ENCODE peak calls at places on chromosome 20, in five cellular contexts. N, M, T, P and B are unnamed samples.

GRCh38 chr20:19460386-19460785 is 247.9 kb downstream of the SLC24A3 start:
- DNase-seq in N (no peak), M (no peak), T (no peak), P (no peak), B (peak)

GRCh38 chr20:18504479-18505060 is 3.2 kb upstream of the SEC23B start:
- DNase-seq in N (no peak), M (peak), T (no peak), P (no peak), B (no peak)

GRCh38 chr20:53402233-53403005 is 191.2 kb downstream of the ZNF217 start:
- DNase-seq in N (no peak), M (no peak), T (no peak), P (no peak), B (no peak)

GRCh38 chr20:59666586-59666985 is 62.2 kb downstream of the PHACTR3 start:
- DNase-seq in N (no peak), M (no peak), T (no peak), P (no peak), B (no peak)

GRCh38 chr20:31901615-31902014 is 31.2 kb downstream of the TTLL9 start:
- DNase-seq in N (no peak), M (no peak), T (no peak), P (no peak), B (no peak)

GRCh38 chr20:61558726-61559125 is 306.7 kb downstream of the CDH4 start:
- DNase-seq in N (no peak), M (no peak), T (peak), P (no peak), B (peak)

GRCh38 chr20:841568-842546 is 8.3 kb downstream of the FAM110A start:
- DNase-seq in N (no peak), M (peak), T (no peak), P (no peak), B (no peak)

GRCh38 chr20:20561172-20561571 is 151.3 kb downstream of the RALGAPA2 start:
- DNase-seq in N (no peak), M (no peak), T (no peak), P (no peak), B (no peak)

GRCh38 chr20:36094497-36094896 is 60.0 kb upstream of the EPB41L1 start:
- DNase-seq in N (peak), M (peak), T (no peak), P (no peak), B (no peak)

GRCh38 chr20:51440589-51440988 is 101.9 kb downstream of the NFATC2 start:
- DNase-seq in N (no peak), M (no peak), T (no peak), P (no peak), B (no peak)

GRCh38 chr20:37990571-37991151 is 42.6 kb downstream of the TTI1 start:
- DNase-seq in N (no peak), M (peak), T (no peak), P (peak), B (peak)

GRCh38 chr20:18973499-18974173 is 160.1 kb downstream of the SCP2D1 start:
- DNase-seq in N (no peak), M (no peak), T (no peak), P (peak), B (no peak)

GRCh38 chr20:49982346-49983122 is at the start of gene SNAI1:
- DNase-seq in N (peak), M (peak), T (peak), P (peak), B (peak)

GRCh38 chr20:49981218-49982071 is 1.3 kb upstream of the SNAI1 start:
- DNase-seq in N (no peak), M (no peak), T (no peak), P (no peak), B (no peak)

GRCh38 chr20:49983123-49983847 is 505 bp downstream of the SNAI1 start:
- DNase-seq in N (no peak), M (no peak), T (no peak), P (no peak), B (no peak)

GRCh38 chr20:49980140-49981008 is 2.4 kb upstream of the SNAI1 start:
- DNase-seq in N (no peak), M (no peak), T (no peak), P (no peak), B (no peak)

DNA sequence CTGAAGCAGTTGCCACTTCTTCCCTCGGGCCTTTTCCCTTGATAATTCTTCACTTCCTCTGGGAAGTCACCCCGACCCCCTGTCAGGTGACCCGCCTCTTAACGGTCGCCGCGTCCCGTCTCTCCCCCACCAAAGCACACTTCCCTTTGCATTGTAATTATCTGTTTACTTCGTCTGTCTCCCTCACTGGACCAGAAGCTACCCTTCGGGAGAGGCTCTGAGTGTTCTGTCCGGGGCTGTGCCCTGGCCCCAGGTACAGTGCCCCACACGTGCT is 771 bp upstream of the SNAI1 start:
- DNase-seq in N (no peak), M (no peak), T (no peak), P (no peak), B (no peak)
- H3K4me3 ChIP-seq in N (no peak), M (no peak), T (peak), P (peak), B (no peak)

GRCh38 chr20:57622579-57623381 is 2.6 kb upstream of the ZBP1 start:
- DNase-seq in N (no peak), M (peak), T (peak), P (no peak), B (peak)

GRCh38 chr20:57620274-57620990 is at the start of gene ZBP1:
- DNase-seq in N (no peak), M (peak), T (no peak), P (peak), B (no peak)

GRCh38 chr20:57621426-57622200 is 1.4 kb upstream of the ZBP1 start:
- DNase-seq in N (no peak), M (no peak), T (no peak), P (no peak), B (no peak)

GRCh38 chr20:57620999-57621398 is 773 bp upstream of the ZBP1 start:
- DNase-seq in N (no peak), M (peak), T (no peak), P (peak), B (no peak)

GRCh38 chr20:57622201-57622570 is 2.0 kb upstream of the ZBP1 start:
- DNase-seq in N (no peak), M (no peak), T (no peak), P (no peak), B (no peak)
- H3K4me3 ChIP-seq in N (no peak), M (no peak), T (no peak), P (no peak), B (no peak)

DNA sequence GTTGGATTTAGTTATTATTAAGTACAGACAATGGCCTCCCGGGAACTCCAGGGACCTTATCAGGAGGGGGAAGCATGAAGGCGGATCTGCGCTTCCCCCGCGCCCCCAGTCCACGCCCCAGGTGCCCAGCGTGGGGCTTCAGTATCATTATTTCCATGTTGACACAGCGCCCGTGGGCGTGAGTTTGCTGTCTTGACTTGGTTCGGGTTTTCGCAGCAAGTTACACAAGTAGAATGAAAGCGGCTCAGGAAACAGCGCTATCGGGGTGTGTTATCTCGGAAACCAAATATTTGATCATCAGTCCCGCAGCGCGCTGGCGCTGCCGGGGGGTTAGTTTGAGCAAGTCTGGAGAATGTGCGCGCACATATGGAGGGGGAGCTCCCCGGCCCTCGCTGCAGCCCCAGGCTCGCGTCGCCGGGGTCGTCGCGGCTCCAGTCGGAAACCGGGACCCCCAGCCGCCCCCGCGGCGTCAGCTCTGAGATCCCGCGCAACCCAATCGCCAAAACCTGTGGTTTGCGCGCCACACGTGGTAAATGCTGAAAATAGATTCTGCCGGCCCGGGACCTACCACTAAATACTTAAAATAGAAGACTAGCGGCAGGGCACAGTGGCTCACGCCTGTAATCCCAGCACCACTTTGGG is 2.2 kb downstream of the BMP7 start:
- DNase-seq in N (no peak), M (no peak), T (no peak), P (no peak), B (no peak)
- H3K4me3 ChIP-seq in N (no peak), M (no peak), T (no peak), P (no peak), B (no peak)

GRCh38 chr20:23160536-23161243 is 74.6 kb upstream of the CD93 start:
- DNase-seq in N (no peak), M (no peak), T (no peak), P (peak), B (no peak)

GRCh38 chr20:23162887-23163286 is 76.8 kb upstream of the CD93 start:
- DNase-seq in N (no peak), M (no peak), T (no peak), P (no peak), B (no peak)

GRCh38 chr20:23159923-23160445 is 73.9 kb upstream of the CD93 start:
- DNase-seq in N (no peak), M (no peak), T (no peak), P (no peak), B (no peak)

GRCh38 chr20:23161968-23162696 is 76.0 kb upstream of the CD93 start:
- DNase-seq in N (no peak), M (peak), T (peak), P (peak), B (peak)

DNA sequence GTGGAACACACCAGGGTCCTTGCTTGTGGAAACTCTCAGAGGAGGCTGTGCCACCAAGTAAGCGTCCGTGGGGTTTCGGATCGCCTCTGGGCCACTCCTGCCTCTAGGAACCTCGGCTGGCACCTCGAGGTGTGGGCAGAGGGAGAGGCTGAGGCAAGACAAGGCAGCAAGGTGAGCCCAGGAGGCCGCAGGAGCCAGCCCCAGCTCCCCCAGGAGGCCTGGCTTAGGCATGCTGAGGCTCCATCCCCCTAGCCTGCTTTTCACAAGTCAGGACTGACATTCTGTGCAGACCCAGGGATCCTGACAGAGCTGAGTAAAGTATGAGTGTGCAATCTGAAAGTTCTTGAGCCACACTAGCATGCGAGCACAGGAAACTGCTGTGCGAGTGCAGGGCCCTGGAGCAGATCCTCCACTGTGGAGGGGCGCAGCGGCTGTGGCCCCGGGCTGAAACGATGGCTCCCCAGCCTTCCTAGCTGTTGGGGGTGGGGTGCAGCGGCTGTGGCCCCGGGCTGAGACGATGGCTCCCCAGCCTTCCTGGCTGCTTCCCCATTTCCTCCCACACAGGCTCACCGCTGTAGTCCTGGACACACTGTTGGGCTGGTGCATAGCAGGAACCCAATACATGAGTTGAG is 75.2 kb upstream of the CD93 start:
- DNase-seq in N (no peak), M (no peak), T (no peak), P (peak), B (no peak)
- H3K4me3 ChIP-seq in N (no peak), M (no peak), T (no peak), P (no peak), B (no peak)